ENCODE peak calls at places on chromosome X, in ten cellular contexts. B is ascending aorta, C is psoas muscle, A is A673, E is mesothelial cell of epicardium, D is omental fat pad, F is GM12865, O is coronary artery, H is upper lobe of right lung, Z is HFF-Myc. N is an unnamed sample.

GRCh38 chrX:120790118-120790517 is 85.5 kb downstream of the CT47B1 start:
- DNase-seq in E (no peak), A (peak), Z (no peak), H (no peak), D (no peak), C (no peak), O (no peak), F (peak), B (no peak), N (peak)

GRCh38 chrX:41043950-41044349 is 41.3 kb upstream of the USP9X start:
- DNase-seq in D (no peak), O (no peak), B (no peak), A (no peak), H (no peak), F (no peak), E (no peak), Z (no peak), C (no peak), N (peak)

GRCh38 chrX:30713061-30713525 is 59.9 kb downstream of the GK start:
- DNase-seq in F (peak), Z (peak), B (no peak), D (no peak), A (peak), E (peak), H (no peak), O (no peak), C (no peak), N (peak)

GRCh38 chrX:33434256-33435092 is 223.1 kb upstream of the DMD start:
- DNase-seq in D (peak), H (no peak), A (peak), B (no peak), C (no peak), Z (no peak), E (peak), O (no peak), F (peak), N (peak)

GRCh38 chrX:136531951-136532350 is at the start of gene VGLL1:
- DNase-seq in D (no peak), E (no peak), O (no peak), B (no peak), C (no peak), H (no peak), Z (no peak), A (no peak), F (no peak), N (no peak)

GRCh38 chrX:109049903-109050302 is 313.5 kb upstream of the IRS4 start:
- DNase-seq in O (no peak), C (no peak), A (no peak), H (no peak), E (no peak), F (no peak), D (no peak), B (no peak), Z (no peak), N (peak)

GRCh38 chrX:111759676-111760075 is 78.7 kb downstream of the ALG13 start:
- DNase-seq in E (no peak), Z (no peak), B (no peak), D (no peak), O (no peak), C (no peak), H (no peak), F (no peak), A (no peak), N (no peak)

GRCh38 chrX:127708155-127708554 is 344.0 kb downstream of the ACTRT1 start:
- DNase-seq in H (no peak), A (no peak), E (no peak), Z (no peak), D (no peak), O (no peak), C (no peak), B (no peak), F (no peak), N (peak)

GRCh38 chrX:29561417-29561816 is 653.9 kb upstream of the MAGEB2 start:
- DNase-seq in D (no peak), F (no peak), B (no peak), C (no peak), H (no peak), Z (no peak), E (no peak), A (no peak), O (no peak), N (peak)

GRCh38 chrX:5080812-5081211 is 1147.9 kb downstream of the NLGN4X start:
- DNase-seq in C (no peak), Z (no peak), O (no peak), H (no peak), D (no peak), E (no peak), A (no peak), B (no peak), F (no peak), N (no peak)

GRCh38 chrX:138756234-138756633 is 44.7 kb upstream of the FGF13 start:
- DNase-seq in F (no peak), H (no peak), E (peak), A (peak), C (peak), B (no peak), Z (no peak), O (no peak), D (no peak), N (peak)
- TF ChIP-seq CTCF in F (no peak), H (peak), E (no peak), A (peak), C (peak), B (no peak), Z (no peak), O (no peak), D (no peak), N (peak)

DNA sequence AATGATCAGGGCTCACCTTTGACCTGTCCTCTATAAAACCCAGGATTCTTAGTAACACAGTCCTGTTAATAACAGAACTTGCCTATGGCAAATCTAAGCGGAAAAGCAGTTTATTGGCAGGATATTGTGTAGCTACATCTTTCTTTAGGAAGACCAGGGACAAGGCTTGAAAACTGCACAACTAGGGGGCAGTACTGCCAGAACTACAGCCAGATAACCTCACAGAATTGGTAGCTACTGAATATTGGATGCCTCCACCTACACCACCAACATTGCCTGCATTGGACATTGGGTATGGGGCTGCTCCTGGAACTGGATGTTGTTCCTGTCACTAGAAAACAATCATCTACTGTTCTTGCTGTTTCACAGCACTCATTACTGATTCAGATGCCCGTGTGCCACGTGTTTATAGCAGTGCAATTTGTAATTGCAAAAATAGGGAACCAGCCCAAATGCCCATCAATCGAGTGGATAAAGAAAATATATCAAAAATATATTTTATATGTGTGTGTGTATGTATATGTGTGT is 47.4 kb downstream of the REPS2 start:
- DNase-seq in O (no peak), Z (no peak), C (no peak), A (no peak), F (no peak), D (no peak), H (no peak), B (no peak), E (no peak), N (peak)
- TF ChIP-seq CTCF in O (no peak), Z (peak), C (no peak), A (peak), F (peak), D (no peak), H (no peak), B (no peak), E (no peak), N (no peak)

DNA sequence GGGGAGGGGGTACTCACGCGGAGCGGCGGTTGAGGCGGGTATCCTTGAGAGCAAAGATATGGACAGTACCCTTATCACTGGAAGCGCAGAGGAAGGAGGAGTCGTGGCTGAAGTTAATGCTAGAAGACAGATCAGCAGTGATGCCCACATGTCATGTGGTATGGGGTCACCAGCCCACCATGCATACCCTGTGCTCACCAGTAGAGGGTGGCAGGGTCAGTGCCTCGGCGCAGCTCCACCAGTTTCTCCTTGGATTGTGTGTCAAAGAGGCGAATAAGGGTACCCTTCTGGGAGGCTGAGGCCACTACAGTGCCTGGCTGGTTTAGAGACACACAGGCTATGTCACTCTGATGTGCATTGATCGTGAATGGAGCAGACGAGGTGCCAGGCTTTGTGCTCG is 1.5 kb upstream of the PRAF2 start:
- DNase-seq in H (no peak), C (no peak), F (no peak), B (no peak), Z (no peak), D (no peak), O (no peak), A (no peak), E (no peak), N (no peak)
- TF ChIP-seq CTCF in H (no peak), C (no peak), F (no peak), B (no peak), Z (no peak), D (no peak), O (no peak), A (no peak), E (no peak), N (no peak)

GRCh38 chrX:46306103-46306502 is 239.1 kb downstream of the ZNF674 start:
- DNase-seq in B (no peak), A (no peak), F (no peak), D (no peak), O (no peak), E (no peak), H (no peak), C (no peak), Z (no peak), N (no peak)
- TF ChIP-seq CTCF in B (no peak), A (no peak), F (no peak), D (no peak), O (no peak), E (no peak), H (no peak), C (no peak), Z (no peak), N (no peak)

DNA sequence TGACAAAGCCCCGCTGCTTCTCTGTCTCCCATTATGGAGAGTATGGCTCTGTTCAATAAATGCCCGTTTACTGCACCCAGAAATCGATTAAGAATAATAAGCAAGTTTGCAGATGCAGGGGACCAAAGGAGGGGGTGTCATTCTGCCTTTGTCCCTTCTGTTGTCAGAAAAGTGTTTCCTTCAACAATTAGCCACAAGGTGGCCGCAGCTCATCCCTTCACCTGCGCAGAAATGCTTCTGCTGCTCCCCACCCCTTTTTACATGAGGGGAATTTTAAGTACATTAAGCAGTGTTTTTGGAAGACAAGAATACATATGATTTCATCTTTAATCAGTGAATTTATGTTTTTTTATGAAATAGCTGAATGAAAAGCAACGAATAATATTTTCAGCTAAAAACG is 175.6 kb upstream of the ARX start:
- DNase-seq in B (no peak), D (no peak), C (no peak), A (no peak), H (no peak), F (no peak), O (no peak), E (no peak), Z (no peak), N (peak)
- TF ChIP-seq CTCF in B (no peak), D (no peak), C (peak), A (peak), H (no peak), F (peak), O (no peak), E (no peak), Z (no peak), N (no peak)

DNA sequence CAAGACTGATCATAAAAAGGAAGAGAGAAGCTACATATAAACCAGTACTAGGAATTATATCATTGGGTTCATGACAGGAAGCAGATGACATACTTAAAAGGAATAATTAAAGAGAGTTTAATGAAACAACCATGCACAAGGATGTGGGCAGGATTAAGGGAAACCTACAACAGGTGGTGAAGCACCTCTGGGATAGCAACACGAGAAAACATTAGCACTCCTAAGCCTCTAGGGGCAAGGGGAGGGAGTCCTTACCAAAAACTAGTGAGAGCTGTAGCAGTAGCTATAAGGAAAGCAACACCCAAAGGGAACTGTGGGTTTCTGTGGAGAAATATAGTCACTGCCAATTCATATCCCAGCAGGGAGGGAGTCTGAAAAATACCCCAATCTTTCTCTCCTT is 7.2 kb upstream of the THOC2 start:
- DNase-seq in C (no peak), D (no peak), E (no peak), F (no peak), A (no peak), B (no peak), Z (no peak), H (no peak), O (no peak), N (no peak)
- TF ChIP-seq CTCF in C (no peak), D (no peak), E (no peak), F (no peak), A (no peak), B (no peak), Z (no peak), H (no peak), O (no peak), N (no peak)

DNA sequence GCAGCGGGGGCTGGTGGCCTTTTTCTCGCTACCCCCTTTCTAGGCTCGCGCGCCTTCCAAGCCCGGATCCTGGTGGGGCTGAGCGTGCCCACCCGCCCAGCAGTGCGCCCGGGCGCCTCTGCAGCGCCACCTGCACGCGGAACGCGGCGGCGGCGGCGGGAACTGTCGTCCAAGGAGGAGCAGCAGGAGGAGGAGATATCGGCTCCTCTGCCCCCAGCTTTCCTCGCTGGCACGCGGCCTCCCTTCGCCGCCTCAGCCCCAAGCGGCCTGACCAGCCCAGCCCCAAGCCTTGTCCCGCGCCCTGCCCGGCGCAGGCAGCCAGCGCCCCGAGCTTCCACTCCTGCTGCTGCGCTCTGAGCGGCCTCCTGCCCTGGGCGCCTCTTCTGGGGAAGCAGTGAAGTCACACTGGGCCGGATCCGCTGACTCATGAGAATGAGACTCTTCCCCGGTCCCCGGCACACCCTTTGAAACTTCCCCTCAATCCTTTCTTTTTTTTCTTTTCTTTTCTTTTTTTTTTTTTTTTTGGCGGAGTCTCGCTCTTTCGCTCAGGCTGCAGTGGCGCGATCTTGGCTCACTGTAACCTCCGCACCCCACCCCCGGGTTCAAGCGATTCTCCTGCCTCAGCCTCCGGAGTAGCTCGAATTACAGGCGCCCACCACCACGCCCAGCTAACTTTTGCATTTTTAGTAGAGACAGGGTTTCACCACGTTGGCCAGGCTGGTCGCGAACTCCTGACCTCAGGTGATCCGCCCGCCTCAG is 10.6 kb upstream of the ELF4 start:
- DNase-seq in A (peak), E (peak), B (no peak), H (peak), Z (peak), O (no peak), C (peak), D (no peak), F (peak), N (peak)
- TF ChIP-seq CTCF in A (peak), E (peak), B (peak), H (peak), Z (peak), O (peak), C (peak), D (no peak), F (peak), N (peak)

GRCh38 chrX:75963774-75964173 is 178.7 kb upstream of the MAGEE2 start:
- DNase-seq in O (no peak), D (no peak), H (no peak), Z (no peak), E (no peak), A (no peak), C (no peak), F (no peak), B (no peak), N (no peak)

GRCh38 chrX:75968293-75968692 is 183.2 kb upstream of the MAGEE2 start:
- DNase-seq in O (no peak), F (no peak), A (no peak), D (no peak), B (no peak), E (no peak), Z (no peak), H (no peak), C (no peak), N (no peak)
- TF ChIP-seq CTCF in O (no peak), F (no peak), A (no peak), D (no peak), B (no peak), E (no peak), Z (no peak), H (no peak), C (no peak), N (no peak)

DNA sequence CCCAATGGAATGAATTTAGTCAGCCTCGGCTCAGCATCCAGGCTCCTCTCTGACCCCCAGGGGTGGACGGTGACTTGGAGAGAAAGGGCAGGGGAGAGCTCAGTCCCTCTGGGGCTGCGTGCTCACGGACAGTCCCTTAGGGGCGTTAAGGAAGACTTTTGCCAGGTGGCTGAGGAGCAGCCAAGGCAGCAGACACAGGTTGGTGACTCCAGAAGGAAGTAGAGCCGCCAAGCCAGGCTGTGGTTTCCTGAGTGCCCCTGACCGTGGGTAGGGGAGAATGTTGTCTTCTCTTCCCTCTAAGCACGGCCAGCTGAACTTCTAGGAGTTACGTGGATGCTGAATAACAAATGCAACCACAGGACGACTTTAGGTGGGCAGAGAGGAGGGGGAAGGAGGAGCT is 91.1 kb upstream of the MTM1 start:
- DNase-seq in O (no peak), C (no peak), B (no peak), H (no peak), D (no peak), A (no peak), F (no peak), Z (no peak), E (no peak), N (no peak)
- TF ChIP-seq CTCF in O (no peak), C (no peak), B (no peak), H (no peak), D (no peak), A (no peak), F (no peak), Z (no peak), E (no peak), N (no peak)